ENCODE peak calls at places on chromosome 18, in nine cellular contexts. S is fibroblast of lung, C is stomach, R is psoas muscle, D is left ventricle myocardium inferior, X is colonic mucosa, N is transverse colon, Q is breast epithelium, A is hepatocyte. L is an unnamed sample. For H3K36me3, the result is how much of the 10 kb centered on the place peaks cover.

GRCh38 chr18:73852789-73853188 is 294.8 kb downstream of the FBXO15 start:
- DNase-seq in D (no peak), X (no peak), C (no peak), S (no peak), N (no peak), Q (no peak), A (no peak), R (no peak), L (no peak)

GRCh38 chr18:26480897-26481795 is 67.2 kb downstream of the KCTD1 start:
- DNase-seq in A (peak), D (no peak), Q (no peak), S (peak), R (no peak), N (no peak), X (no peak), C (no peak), L (peak)

GRCh38 chr18:79869591-79870368 is 72.0 kb downstream of the KCNG2 start:
- DNase-seq in R (no peak), N (no peak), X (no peak), S (no peak), C (no peak), D (no peak), A (no peak), Q (no peak), L (no peak)

GRCh38 chr18:67133669-67134068 is 382.9 kb downstream of the DSEL start:
- DNase-seq in N (no peak), C (no peak), X (no peak), D (no peak), S (no peak), Q (no peak), A (no peak), R (no peak), L (no peak)

GRCh38 chr18:35588995-35589394 is 7.5 kb downstream of the GALNT1 start:
- DNase-seq in X (no peak), S (no peak), C (no peak), N (no peak), A (no peak), R (no peak), D (no peak), Q (no peak), L (no peak)

GRCh38 chr18:30451976-30452375 is 590.6 kb downstream of the DSC3 start:
- DNase-seq in D (no peak), Q (no peak), A (no peak), C (no peak), R (no peak), X (no peak), S (no peak), N (no peak), L (no peak)

GRCh38 chr18:78642561-78643398 is 336.8 kb upstream of the SALL3 start:
- DNase-seq in Q (no peak), R (no peak), N (no peak), X (no peak), S (no peak), D (no peak), C (no peak), A (no peak), L (no peak)

GRCh38 chr18:52343731-52344340 is 3.8 kb downstream of the DCC start:
- DNase-seq in X (no peak), C (no peak), R (no peak), N (no peak), D (no peak), Q (no peak), S (no peak), A (no peak), L (no peak)

GRCh38 chr18:49966090-49966489 is 152.8 kb upstream of the ACAA2 start:
- DNase-seq in X (no peak), Q (no peak), N (no peak), R (no peak), A (no peak), C (no peak), D (no peak), S (no peak), L (no peak)

GRCh38 chr18:80106482-80107051 is 2.5 kb upstream of the ADNP2 start:
- DNase-seq in N (no peak), R (no peak), Q (no peak), X (no peak), S (no peak), D (no peak), A (no peak), C (no peak), L (no peak)

GRCh38 chr18:13464432-13465125 is 246.0 kb downstream of the LDLRAD4 start:
- DNase-seq in R (peak), A (no peak), C (peak), X (peak), N (peak), S (no peak), Q (peak), D (peak), L (no peak)

GRCh38 chr18:45686892-45687611 is 36.9 kb upstream of the SLC14A1 start:
- DNase-seq in C (no peak), R (no peak), Q (no peak), S (no peak), X (no peak), A (no peak), D (no peak), N (peak), L (no peak)

GRCh38 chr18:10892801-10893595 is 256.4 kb downstream of the PIEZO2 start:
- DNase-seq in R (no peak), C (no peak), X (no peak), Q (no peak), A (no peak), D (no peak), S (peak), N (no peak), L (no peak)

GRCh38 chr18:54357082-54357659 is 487 bp downstream of the STARD6 start:
- DNase-seq in S (no peak), A (no peak), Q (no peak), D (no peak), R (no peak), C (no peak), N (no peak), X (peak), L (no peak)

GRCh38 chr18:21490745-21491144 is 109.8 kb downstream of the ESCO1 start:
- DNase-seq in X (no peak), S (no peak), C (no peak), D (no peak), N (no peak), R (no peak), Q (no peak), A (no peak), L (no peak)

GRCh38 chr18:6222271-6222670 is 192.4 kb downstream of the L3MBTL4 start:
- DNase-seq in C (no peak), A (no peak), X (no peak), Q (no peak), R (no peak), D (no peak), N (no peak), S (no peak), L (no peak)

GRCh38 chr18:67467188-67467587 is 49.3 kb downstream of the DSEL start:
- DNase-seq in A (no peak), C (no peak), Q (no peak), S (no peak), D (no peak), R (no peak), N (no peak), X (no peak), L (no peak)

GRCh38 chr18:6565336-6566081 is 150.8 kb upstream of the L3MBTL4 start:
- DNase-seq in A (no peak), D (no peak), N (no peak), C (no peak), Q (no peak), S (no peak), R (no peak), X (no peak), L (no peak)

GRCh38 chr18:59070181-59070912 is 69.3 kb upstream of the SEC11C start:
- DNase-seq in S (peak), N (peak), Q (peak), X (peak), R (peak), C (peak), A (peak), D (peak), L (peak)

GRCh38 chr18:60413944-60414547 is 41.5 kb upstream of the MC4R start:
- DNase-seq in C (no peak), X (no peak), N (peak), S (peak), R (no peak), D (no peak), A (peak), Q (no peak), L (no peak)

GRCh38 chr18:53843113-53843512 is 381.4 kb downstream of the MBD2 start:
- DNase-seq in C (no peak), R (no peak), D (no peak), S (no peak), Q (no peak), X (no peak), A (no peak), N (no peak), L (no peak)

GRCh38 chr18:80200171-80200931 is 47.0 kb downstream of the PARD6G start:
- DNase-seq in S (peak), D (no peak), R (no peak), X (no peak), N (no peak), A (peak), Q (no peak), C (no peak), L (no peak)

GRCh38 chr18:25233582-25234362 is 118.2 kb downstream of the ZNF521 start:
- DNase-seq in S (peak), Q (no peak), D (no peak), R (no peak), X (no peak), A (no peak), N (no peak), C (no peak), L (peak)

GRCh38 chr18:44128365-44128764 is 552.3 kb upstream of the SETBP1 start:
- DNase-seq in S (peak), Q (no peak), D (no peak), C (no peak), A (no peak), R (no peak), N (no peak), X (no peak), L (peak)

GRCh38 chr18:78362198-78362597 is 617.4 kb upstream of the SALL3 start:
- DNase-seq in C (no peak), N (no peak), S (no peak), A (no peak), D (no peak), R (no peak), Q (no peak), X (no peak), L (no peak)

GRCh38 chr18:79866889-79867574 is 69.3 kb downstream of the KCNG2 start:
- DNase-seq in N (no peak), C (no peak), Q (no peak), R (no peak), S (no peak), D (no peak), A (no peak), X (no peak), L (peak)

GRCh38 chr18:76480913-76481312 is 14.1 kb downstream of the ZNF516 start:
- DNase-seq in Q (no peak), R (no peak), C (no peak), S (no peak), D (no peak), A (no peak), X (no peak), N (no peak), L (no peak)
- TF ChIP-seq CTCF in Q (no peak), R (no peak), C (no peak), S (peak), D (no peak), A (no peak), X (no peak), N (no peak), L (peak)

DNA sequence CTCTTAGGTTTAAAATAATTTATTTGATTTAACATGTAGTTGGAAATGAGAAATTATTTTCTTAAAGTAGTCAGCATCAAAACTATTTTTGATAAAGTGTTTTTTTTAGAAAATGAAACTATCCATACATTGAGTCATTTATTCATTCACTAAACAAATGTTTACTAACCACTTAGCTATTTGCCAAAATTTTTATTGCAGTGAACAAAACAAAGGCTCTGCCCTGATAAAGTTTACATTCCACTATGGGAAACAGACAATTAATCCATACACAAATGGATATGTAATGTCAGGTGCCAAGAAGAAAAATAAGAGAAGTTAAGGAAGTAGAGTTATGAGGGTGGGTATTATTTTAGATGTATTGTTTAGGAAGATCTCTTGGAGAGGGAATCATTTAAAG is 19.1 kb upstream of the CCDC178 start:
- DNase-seq in C (no peak), Q (no peak), D (no peak), X (no peak), R (no peak), N (no peak), S (no peak), A (no peak), L (no peak)
- H3K27ac ChIP-seq in C (no peak), Q (no peak), D (no peak), X (no peak), R (no peak), N (no peak), S (no peak), A (no peak), L (no peak)

DNA sequence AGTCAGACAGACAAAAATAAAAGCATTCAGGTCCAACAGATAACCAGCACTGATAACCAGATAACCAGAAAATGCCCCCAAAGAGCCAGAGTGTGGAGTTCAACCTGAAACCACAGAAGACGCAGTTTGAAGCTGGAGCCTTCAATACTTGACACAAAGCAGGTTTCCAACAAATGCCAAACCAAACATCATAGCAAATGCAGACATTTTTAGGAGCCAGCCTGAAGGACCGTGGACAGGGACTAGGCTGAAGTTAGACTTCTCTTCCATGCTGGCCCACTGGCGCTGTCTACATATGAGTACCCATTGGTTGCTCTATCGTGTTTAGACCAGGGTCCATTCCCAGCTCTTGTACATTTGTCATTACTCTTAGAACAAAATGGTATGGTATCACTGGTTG is 9.9 kb downstream of the COLEC12 start:
- DNase-seq in D (no peak), X (no peak), Q (no peak), C (no peak), S (no peak), N (no peak), R (no peak), A (no peak), L (no peak)
- H3K36me3 ChIP-seq in D (under half), X (under half), Q (under half), C (under half), S (under half), N (under half), R (under half), A (under half), L (under half)

GRCh38 chr18:3447895-3448844 is 1.8 kb upstream of the TGIF1 start:
- DNase-seq in N (peak), X (peak), D (peak), S (peak), Q (peak), A (peak), C (peak), R (peak), L (peak)
- TF ChIP-seq CTCF in N (peak), X (no peak), D (peak), S (peak), Q (peak), A (peak), C (no peak), R (peak), L (peak)

GRCh38 chr18:62751977-62752376 is 36.6 kb downstream of the PHLPP1 start:
- DNase-seq in C (no peak), Q (no peak), N (no peak), X (no peak), S (no peak), A (no peak), R (no peak), D (no peak), L (no peak)
- H3K27ac ChIP-seq in C (no peak), Q (peak), N (no peak), X (no peak), S (no peak), A (peak), R (no peak), D (peak), L (peak)

DNA sequence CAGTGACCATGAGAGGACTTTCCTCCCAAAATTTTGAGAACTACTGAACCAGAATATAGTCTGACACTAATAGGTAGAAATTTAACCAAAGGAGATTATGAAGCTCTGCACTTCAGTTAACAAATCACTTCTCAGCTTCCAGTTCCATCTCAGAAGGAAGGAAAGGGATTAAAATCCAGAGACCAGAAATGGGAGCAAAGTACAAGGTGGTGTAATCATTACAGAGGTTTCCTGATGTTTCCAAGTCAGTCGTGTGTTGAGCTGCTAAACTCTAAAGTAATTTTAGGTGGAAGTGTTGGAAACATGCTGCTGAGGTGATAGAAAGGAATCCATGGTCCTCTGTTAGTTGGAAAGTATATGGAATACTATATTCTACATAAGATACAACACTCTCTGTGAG is 10.8 kb downstream of the TYMS start:
- DNase-seq in C (no peak), S (no peak), X (no peak), Q (no peak), N (no peak), D (no peak), R (no peak), A (no peak), L (no peak)
- H3K36me3 ChIP-seq in C (under half), S (under half), X (under half), Q (under half), N (under half), D (under half), R (under half), A (under half), L (under half)

GRCh38 chr18:28176933-28177827 is at the start of gene CDH2:
- DNase-seq in X (no peak), R (peak), N (no peak), Q (no peak), D (peak), S (peak), A (peak), C (peak), L (peak)
- TF ChIP-seq CTCF in X (no peak), R (no peak), N (no peak), Q (no peak), D (peak), S (peak), A (peak), C (no peak), L (peak)